ENCODE peak calls at places on chromosomes 7 and 10, in eight cellular contexts. One of them, this sample, is unnamed.

GRCh38 chr7:50733552-50733951 is 49.1 kb downstream of the GRB10 start:
- DNase-seq in neural crest cell: no peak
- DNase-seq in SW 1271: no peak
- DNase-seq in amniotic stem cell: no peak
- DNase-seq in NCI-H1105: no peak
- DNase-seq in ACHN: no peak
- DNase-seq in foreskin fibroblast: no peak
- DNase-seq in SK-N-DZ: no peak
- DNase-seq in this sample: no peak

GRCh38 chr10:119896937-119897336 is 4.4 kb downstream of the SEC23IP start:
- DNase-seq in SW 1271: no peak
- DNase-seq in amniotic stem cell: no peak
- DNase-seq in SK-N-DZ: no peak
- DNase-seq in foreskin fibroblast: peak; percentile 65
- DNase-seq in NCI-H1105: no peak
- DNase-seq in ACHN: no peak
- DNase-seq in neural crest cell: no peak
- DNase-seq in this sample: peak; percentile 85

GRCh38 chr7:137820156-137820555 is 26.6 kb downstream of the DGKI start:
- DNase-seq in neural crest cell: no peak
- DNase-seq in amniotic stem cell: no peak
- DNase-seq in NCI-H1105: peak; percentile 69
- DNase-seq in ACHN: no peak
- DNase-seq in SK-N-DZ: no peak
- DNase-seq in foreskin fibroblast: peak; percentile 12
- DNase-seq in SW 1271: no peak
- DNase-seq in this sample: no peak

GRCh38 chr7:16583834-16584233 is 57.2 kb downstream of the LRRC72 start:
- DNase-seq in ACHN: no peak
- DNase-seq in foreskin fibroblast: no peak
- DNase-seq in SW 1271: no peak
- DNase-seq in SK-N-DZ: no peak
- DNase-seq in amniotic stem cell: no peak
- DNase-seq in NCI-H1105: no peak
- DNase-seq in neural crest cell: no peak
- DNase-seq in this sample: no peak

GRCh38 chr7:29556405-29557195 is 7.0 kb upstream of the PRR15 start:
- DNase-seq in ACHN: no peak
- DNase-seq in SW 1271: no peak
- DNase-seq in NCI-H1105: no peak
- DNase-seq in foreskin fibroblast: peak; percentile 12
- DNase-seq in SK-N-DZ: no peak
- DNase-seq in neural crest cell: no peak
- DNase-seq in amniotic stem cell: no peak
- DNase-seq in this sample: no peak

GRCh38 chr7:102320601-102321350 is 34.1 kb downstream of the SH2B2 start:
- DNase-seq in amniotic stem cell: no peak
- DNase-seq in SK-N-DZ: no peak
- DNase-seq in SW 1271: no peak
- DNase-seq in neural crest cell: no peak
- DNase-seq in ACHN: no peak
- DNase-seq in foreskin fibroblast: no peak
- DNase-seq in NCI-H1105: no peak
- DNase-seq in this sample: peak; percentile 13

GRCh38 chr10:101120884-101121660 is 10.0 kb upstream of the TLX1 start:
- DNase-seq in foreskin fibroblast: peak; percentile 36
- DNase-seq in ACHN: peak; percentile 16
- DNase-seq in SW 1271: no peak
- DNase-seq in amniotic stem cell: no peak
- DNase-seq in SK-N-DZ: no peak
- DNase-seq in neural crest cell: no peak
- DNase-seq in NCI-H1105: no peak
- DNase-seq in this sample: no peak

GRCh38 chr10:116826803-116827202 is 22.5 kb upstream of the ENO4 start:
- DNase-seq in ACHN: peak; percentile 93
- DNase-seq in foreskin fibroblast: peak; percentile 11
- DNase-seq in amniotic stem cell: no peak
- DNase-seq in neural crest cell: no peak
- DNase-seq in NCI-H1105: no peak
- DNase-seq in SW 1271: no peak
- DNase-seq in SK-N-DZ: no peak
- DNase-seq in this sample: no peak

GRCh38 chr10:14383266-14383665 is 52.5 kb upstream of the FRMD4A start:
- DNase-seq in SK-N-DZ: no peak
- DNase-seq in amniotic stem cell: no peak
- DNase-seq in NCI-H1105: no peak
- DNase-seq in foreskin fibroblast: peak; percentile 17
- DNase-seq in neural crest cell: no peak
- DNase-seq in ACHN: peak; percentile 25
- DNase-seq in SW 1271: no peak
- DNase-seq in this sample: no peak

GRCh38 chr7:53350241-53350640 is 314.8 kb downstream of the POM121L12 start:
- DNase-seq in foreskin fibroblast: no peak
- DNase-seq in SK-N-DZ: peak; percentile 30
- DNase-seq in amniotic stem cell: no peak
- DNase-seq in NCI-H1105: peak; percentile 1
- DNase-seq in neural crest cell: peak; percentile 64
- DNase-seq in ACHN: peak; percentile 73
- DNase-seq in SW 1271: no peak
- DNase-seq in this sample: peak; percentile 74

GRCh38 chr7:79528421-79528820 is 75.0 kb upstream of the MAGI2 start:
- DNase-seq in SK-N-DZ: no peak
- DNase-seq in ACHN: peak; percentile 11
- DNase-seq in foreskin fibroblast: no peak
- DNase-seq in NCI-H1105: no peak
- DNase-seq in amniotic stem cell: no peak
- DNase-seq in SW 1271: no peak
- DNase-seq in neural crest cell: no peak
- DNase-seq in this sample: no peak

This sample was measured in testis.